ENCODE peak calls at places on chromosomes 6 and 20, in five cellular contexts. W, Y, S, N and E are unnamed samples.

GRCh38 chr20:52379723-52380336 is 188.3 kb upstream of the ZFP64 start:
- DNase-seq in S (peak), N (peak), Y (no peak), W (peak), E (peak)

GRCh38 chr6:154478021-154478651 is 32.3 kb downstream of the CNKSR3 start:
- DNase-seq in Y (peak), W (peak), S (no peak), N (no peak), E (no peak)

GRCh38 chr20:62501801-62502495 is 26.2 kb upstream of the GATA5 start:
- DNase-seq in Y (no peak), W (no peak), S (no peak), N (peak), E (peak)

GRCh38 chr6:169253745-169254238 is at the start of gene THBS2:
- DNase-seq in N (no peak), W (no peak), Y (peak), S (no peak), E (no peak)

GRCh38 chr6:159989471-159989870 is 20.6 kb downstream of the IGF2R start:
- DNase-seq in W (no peak), Y (no peak), S (no peak), N (no peak), E (no peak)

GRCh38 chr20:1376453-1377270 is 16.2 kb downstream of the FKBP1A start:
- DNase-seq in S (no peak), N (no peak), Y (no peak), W (no peak), E (no peak)

GRCh38 chr6:29507319-29507718 is 19.6 kb upstream of the MAS1L start:
- DNase-seq in N (no peak), W (no peak), S (no peak), Y (no peak), E (no peak)

GRCh38 chr20:35739294-35740163 is 2.5 kb downstream of the RBM39 start:
- DNase-seq in N (no peak), S (no peak), W (no peak), Y (no peak), E (no peak)

GRCh38 chr6:163570579-163571231 is 156.2 kb downstream of the QKI start:
- DNase-seq in W (no peak), Y (no peak), S (no peak), N (no peak), E (no peak)

GRCh38 chr6:145067430-145067829 is 667.9 kb downstream of the EPM2A start:
- DNase-seq in N (no peak), W (no peak), Y (no peak), S (no peak), E (no peak)

GRCh38 chr6:15473741-15474161 is 189.1 kb downstream of the DTNBP1 start:
- DNase-seq in W (no peak), Y (no peak), N (no peak), S (no peak), E (no peak)

GRCh38 chr6:155247618-155248017 is 16.2 kb upstream of the CLDN20 start:
- DNase-seq in S (peak), N (no peak), W (no peak), Y (no peak), E (peak)

GRCh38 chr6:153092082-153093013 is 38.7 kb downstream of the RGS17 start:
- DNase-seq in Y (no peak), W (no peak), S (no peak), N (no peak), E (no peak)

GRCh38 chr6:43628392-43629103 is 516 bp downstream of the GTPBP2 start:
- DNase-seq in N (peak), Y (peak), S (peak), W (peak), E (peak)

GRCh38 chr6:157561929-157562810 is 181.2 kb downstream of the ZDHHC14 start:
- DNase-seq in S (no peak), Y (no peak), N (no peak), W (no peak), E (no peak)

GRCh38 chr6:3841066-3841454 is 8.1 kb upstream of the FAM50B start:
- DNase-seq in N (no peak), Y (no peak), S (no peak), W (no peak), E (no peak)

GRCh38 chr6:3997144-3997770 is 81.7 kb downstream of the FAM217A start:
- DNase-seq in Y (no peak), W (no peak), S (no peak), N (no peak), E (no peak)

GRCh38 chr20:51036827-51037229 is 13.9 kb upstream of the KCNG1 start:
- DNase-seq in Y (no peak), S (no peak), N (no peak), W (no peak), E (no peak)

GRCh38 chr20:56911946-56912345 is 282.8 kb downstream of the TFAP2C start:
- DNase-seq in Y (no peak), N (no peak), S (no peak), W (no peak), E (no peak)

GRCh38 chr6:138847884-138848283 is 52.0 kb downstream of the ECT2L start:
- DNase-seq in Y (no peak), S (no peak), W (no peak), N (no peak), E (no peak)

GRCh38 chr6:30855429-30856069 is 28.8 kb upstream of the DDR1 start:
- DNase-seq in S (no peak), N (no peak), Y (no peak), W (no peak), E (no peak)

GRCh38 chr6:22042713-22043112 is 254.1 kb downstream of the PRL start:
- DNase-seq in S (no peak), N (no peak), W (peak), Y (peak), E (no peak)

GRCh38 chr6:169953686-169954085 is 202.3 kb downstream of the ERMARD start:
- DNase-seq in W (no peak), S (no peak), Y (no peak), N (no peak), E (no peak)

GRCh38 chr20:29762620-29763019 is 1494.8 kb upstream of the DEFB115 start:
- DNase-seq in S (no peak), Y (no peak), N (no peak), W (no peak), E (no peak)

GRCh38 chr20:34663213-34663943 is 13.5 kb downstream of the PIGU start:
- DNase-seq in W (no peak), Y (no peak), S (no peak), N (no peak), E (no peak)

GRCh38 chr6:149077208-149077607 is 240.3 kb upstream of the TAB2 start:
- DNase-seq in S (no peak), Y (no peak), N (no peak), W (no peak), E (no peak)

GRCh38 chr6:166027761-166028160 is 139.9 kb downstream of the TBXT start:
- DNase-seq in W (no peak), N (no peak), S (no peak), Y (no peak), E (no peak)

GRCh38 chr6:45566882-45567281 is 189.1 kb upstream of the SUPT3H start:
- DNase-seq in S (no peak), N (no peak), Y (no peak), W (no peak), E (peak)

GRCh38 chr6:79544299-79544927 is 7.2 kb upstream of the LCA5 start:
- DNase-seq in S (no peak), N (peak), Y (no peak), W (no peak), E (no peak)

GRCh38 chr20:59412251-59412650 is 111.8 kb downstream of the EDN3 start:
- DNase-seq in Y (no peak), N (no peak), S (no peak), W (no peak), E (no peak)

GRCh38 chr20:51931321-51931720 is 129.0 kb upstream of the SALL4 start:
- DNase-seq in W (no peak), Y (no peak), N (no peak), S (no peak), E (no peak)

GRCh38 chr6:95364016-95364604 is 213.2 kb upstream of the MANEA start:
- DNase-seq in N (no peak), W (no peak), S (peak), Y (no peak), E (no peak)

GRCh38 chr20:4046311-4046924 is 31.1 kb upstream of the RNF24 start:
- DNase-seq in W (no peak), N (no peak), S (no peak), Y (no peak), E (no peak)

GRCh38 chr6:19691465-19692167 is 145.6 kb upstream of the ID4 start:
- DNase-seq in S (no peak), N (no peak), W (peak), Y (no peak), E (no peak)

GRCh38 chr6:155273438-155273837 is 9.6 kb downstream of the CLDN20 start:
- DNase-seq in N (no peak), W (no peak), Y (no peak), S (no peak), E (no peak)

GRCh38 chr6:30885481-30885998 is 1.2 kb downstream of the DDR1 start:
- DNase-seq in Y (no peak), W (peak), S (peak), N (no peak), E (peak)

GRCh38 chr20:595330-596308 is 14.5 kb downstream of the TCF15 start:
- DNase-seq in Y (no peak), N (no peak), W (no peak), S (no peak), E (no peak)

GRCh38 chr20:29690274-29690673 is 1567.2 kb upstream of the DEFB115 start:
- DNase-seq in S (no peak), N (no peak), W (no peak), Y (no peak), E (no peak)

GRCh38 chr6:16901777-16902176 is 140.5 kb upstream of the ATXN1 start:
- DNase-seq in W (peak), N (no peak), S (no peak), Y (no peak), E (no peak)

GRCh38 chr6:6003334-6004146 is 3.2 kb downstream of the NRN1 start:
- DNase-seq in N (no peak), S (no peak), W (no peak), Y (no peak), E (no peak)

GRCh38 chr6:87473419-87473903 is 687 bp downstream of the SLC35A1 start:
- DNase-seq in W (peak), Y (no peak), N (no peak), S (peak), E (peak)

DNA sequence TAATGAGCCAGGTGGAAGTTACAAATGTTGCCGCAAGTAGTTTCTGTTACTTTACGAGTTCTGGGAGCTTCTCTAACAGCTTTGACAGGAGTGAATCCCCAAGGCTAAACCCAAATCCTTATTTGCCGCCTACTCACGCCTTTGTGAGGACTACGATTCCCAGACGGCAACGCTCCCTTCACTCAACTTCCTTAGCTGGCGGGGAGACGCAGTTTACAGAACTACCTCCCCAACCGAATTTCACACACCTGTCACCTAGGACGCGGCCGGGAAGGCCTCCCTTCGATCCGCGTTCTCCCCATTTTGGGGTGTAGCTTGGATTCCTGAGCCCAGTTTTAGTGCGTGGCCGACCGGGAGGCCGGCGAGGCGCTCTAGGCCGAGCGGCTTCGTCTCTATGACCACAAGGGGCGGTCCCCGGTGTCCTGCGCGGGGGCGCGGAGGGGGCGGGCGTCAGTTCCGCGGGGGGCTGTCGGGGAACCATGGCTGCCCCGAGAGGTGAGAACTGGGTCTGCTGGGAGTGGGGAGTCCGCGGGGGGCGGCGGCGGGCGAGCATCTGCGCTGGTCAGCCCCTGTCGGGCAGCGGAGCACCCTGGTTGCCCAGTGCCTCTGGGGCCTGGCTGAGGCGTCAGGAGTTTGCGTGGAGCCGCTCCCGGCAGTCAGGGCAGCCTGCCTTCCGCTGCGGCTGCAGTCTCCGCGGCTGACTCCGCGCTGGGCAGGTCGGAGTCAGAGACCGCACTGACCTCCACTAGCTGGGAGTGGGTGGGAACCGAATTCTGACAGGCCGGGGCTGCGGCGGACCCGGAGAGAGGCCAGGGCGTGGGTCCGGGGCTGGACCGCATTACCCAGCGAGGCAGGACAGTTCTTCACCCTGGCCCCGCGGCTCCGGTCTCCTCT is at the start of gene SLC35A1:
- DNase-seq in Y (peak), W (peak), N (peak), S (peak), E (peak)
- TF ChIP-seq POLR2A in Y (peak), W (peak), N (peak), S (peak), E (peak)

GRCh38 chr6:28124971-28125353 is 553 bp downstream of the ZSCAN16 start:
- DNase-seq in Y (no peak), N (no peak), S (no peak), W (no peak), E (no peak)

GRCh38 chr6:28125396-28125795 is 987 bp downstream of the ZSCAN16 start:
- DNase-seq in Y (no peak), W (no peak), S (no peak), N (no peak), E (no peak)

DNA sequence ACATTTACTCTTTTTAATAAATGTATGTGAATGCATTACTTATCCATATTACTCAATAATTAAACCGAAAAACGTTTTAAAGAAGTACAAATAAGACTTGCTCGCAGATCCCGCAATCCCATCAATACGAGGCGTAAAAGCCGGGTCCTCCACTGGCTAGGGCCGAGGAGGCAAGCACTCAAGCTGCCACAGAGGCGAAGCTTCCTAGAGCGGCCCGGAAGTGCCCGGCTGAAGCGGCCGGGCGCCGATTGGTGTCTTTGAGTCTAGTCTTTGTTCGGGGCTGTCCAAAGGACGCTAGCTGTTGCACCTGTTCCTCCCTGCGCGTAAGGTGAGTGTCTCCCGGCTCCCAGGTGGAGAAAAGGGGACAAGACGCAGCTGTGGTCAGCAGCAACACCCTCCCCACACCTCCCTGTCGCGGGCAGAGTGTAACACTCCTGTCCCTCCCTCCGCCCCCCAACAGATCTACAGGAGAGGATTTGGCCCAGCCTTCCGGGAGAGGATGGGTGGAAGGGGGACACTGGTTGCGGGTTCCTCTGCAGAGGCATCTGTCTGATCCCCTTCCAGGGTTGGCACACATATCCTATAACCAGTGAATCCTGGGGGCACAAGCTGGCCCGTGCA is at the start of gene ZSCAN16:
- DNase-seq in S (peak), W (peak), Y (peak), N (peak), E (peak)
- TF ChIP-seq POLR2A in S (peak), W (no peak), Y (no peak), N (peak), E (peak)

DNA sequence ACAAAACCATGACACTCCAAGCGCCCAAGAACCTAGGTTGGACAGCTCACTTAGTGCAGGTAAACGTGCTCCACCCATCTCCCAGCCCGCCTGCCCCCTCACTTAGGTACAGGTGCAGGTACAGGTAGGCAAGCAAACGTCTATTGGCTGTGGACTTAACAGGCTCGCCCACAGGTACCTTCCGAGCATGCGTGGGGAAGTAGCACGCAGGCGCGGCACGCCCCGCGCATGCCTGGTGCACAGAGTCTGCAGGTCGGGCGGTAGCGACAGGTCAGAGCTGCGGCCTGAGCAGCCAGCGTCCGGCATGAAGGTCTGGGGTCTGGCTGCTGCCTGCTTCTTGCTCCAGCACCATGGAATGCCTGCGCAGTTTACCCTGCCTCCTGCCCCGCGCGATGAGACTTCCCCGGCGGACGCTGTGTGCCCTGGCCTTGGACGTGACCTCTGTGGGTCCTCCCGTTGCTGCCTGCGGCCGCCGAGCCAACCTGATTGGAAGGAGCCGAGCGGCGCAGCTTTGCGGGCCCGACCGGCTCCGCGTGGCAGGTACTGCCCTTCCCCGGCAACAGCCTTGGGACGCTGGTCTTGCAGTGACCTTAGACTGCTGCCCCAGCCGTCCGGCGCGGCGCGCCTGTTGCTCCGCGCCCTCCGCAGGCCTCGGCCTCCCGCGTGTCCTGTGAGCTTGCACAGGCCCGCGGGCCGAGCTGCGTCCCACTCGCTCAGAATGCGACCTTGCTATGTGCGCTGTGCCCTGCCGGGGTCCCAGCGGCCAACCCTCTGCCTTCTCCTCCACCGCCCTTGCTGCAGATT is at the start of gene MRS2:
- DNase-seq in W (peak), S (peak), N (peak), Y (peak), E (peak)
- TF ChIP-seq POLR2A in W (peak), S (peak), N (peak), Y (no peak), E (peak)

GRCh38 chr6:33160096-33160495 is 32.2 kb downstream of the COL11A2 start:
- DNase-seq in W (no peak), S (no peak), Y (no peak), N (no peak), E (no peak)

GRCh38 chr6:33162471-33162870 is 29.8 kb downstream of the COL11A2 start:
- DNase-seq in S (no peak), N (no peak), Y (no peak), W (no peak), E (no peak)

GRCh38 chr6:33163540-33163939 is 28.7 kb downstream of the COL11A2 start:
- DNase-seq in S (no peak), N (no peak), W (no peak), Y (no peak), E (no peak)

GRCh38 chr6:33161354-33162320 is 30.6 kb downstream of the COL11A2 start:
- DNase-seq in S (peak), N (peak), Y (peak), W (peak), E (peak)

GRCh38 chr6:33160728-33161323 is 31.4 kb downstream of the COL11A2 start:
- DNase-seq in W (peak), N (peak), Y (no peak), S (no peak), E (peak)
- TF ChIP-seq POLR2A in W (no peak), N (no peak), Y (no peak), S (no peak), E (no peak)